ENCODE peak calls at places on chromosomes 11 and 22, in ten cellular contexts. One of them, this sample, is unnamed.

GRCh38 chr11:112172362-112172994 is 2.8 kb upstream of the BCO2 start:
- DNase-seq in uterus: no peak
- DNase-seq in effector memory CD4-positive, alpha-beta T cell: no peak
- DNase-seq in activated T-cell treated with anti-CD3 and anti-CD28 coated beads for 1 hour: no peak
- DNase-seq in CD8-positive, alpha-beta T cell: no peak
- DNase-seq in NCI-H2081: no peak
- DNase-seq in body of pancreas: no peak
- DNase-seq in psoas muscle: no peak
- DNase-seq in GM06990: peak
- DNase-seq in germinal center: no peak
- DNase-seq in this sample: no peak

GRCh38 chr11:17864478-17864941 is 129.9 kb downstream of the KCNC1 start:
- DNase-seq in uterus: no peak
- DNase-seq in effector memory CD4-positive, alpha-beta T cell: no peak
- DNase-seq in activated T-cell treated with anti-CD3 and anti-CD28 coated beads for 1 hour: no peak
- DNase-seq in CD8-positive, alpha-beta T cell: no peak
- DNase-seq in NCI-H2081: no peak
- DNase-seq in body of pancreas: peak
- DNase-seq in psoas muscle: no peak
- DNase-seq in GM06990: no peak
- DNase-seq in germinal center: peak
- DNase-seq in this sample: no peak

GRCh38 chr11:94557391-94557790 is 9.8 kb upstream of the PIWIL4 start:
- DNase-seq in uterus: no peak
- DNase-seq in effector memory CD4-positive, alpha-beta T cell: no peak
- DNase-seq in activated T-cell treated with anti-CD3 and anti-CD28 coated beads for 1 hour: no peak
- DNase-seq in CD8-positive, alpha-beta T cell: no peak
- DNase-seq in NCI-H2081: no peak
- DNase-seq in body of pancreas: no peak
- DNase-seq in psoas muscle: no peak
- DNase-seq in GM06990: no peak
- DNase-seq in germinal center: no peak
- DNase-seq in this sample: no peak

GRCh38 chr11:27471588-27472397 is 797 bp downstream of the LGR4 start:
- DNase-seq in uterus: peak
- DNase-seq in effector memory CD4-positive, alpha-beta T cell: no peak
- DNase-seq in activated T-cell treated with anti-CD3 and anti-CD28 coated beads for 1 hour: no peak
- DNase-seq in CD8-positive, alpha-beta T cell: peak
- DNase-seq in NCI-H2081: peak
- DNase-seq in body of pancreas: peak
- DNase-seq in psoas muscle: peak
- DNase-seq in GM06990: peak
- DNase-seq in germinal center: peak
- DNase-seq in this sample: peak

GRCh38 chr22:23180893-23181762 is 819 bp downstream of the BCR start:
- DNase-seq in uterus: no peak
- DNase-seq in effector memory CD4-positive, alpha-beta T cell: no peak
- DNase-seq in activated T-cell treated with anti-CD3 and anti-CD28 coated beads for 1 hour: no peak
- DNase-seq in CD8-positive, alpha-beta T cell: peak
- DNase-seq in NCI-H2081: no peak
- DNase-seq in body of pancreas: peak
- DNase-seq in psoas muscle: peak
- DNase-seq in GM06990: peak
- DNase-seq in germinal center: peak
- DNase-seq in this sample: no peak

GRCh38 chr22:49327411-49327810 is 500.3 kb downstream of the BRD1 start:
- DNase-seq in uterus: no peak
- DNase-seq in effector memory CD4-positive, alpha-beta T cell: no peak
- DNase-seq in activated T-cell treated with anti-CD3 and anti-CD28 coated beads for 1 hour: no peak
- DNase-seq in CD8-positive, alpha-beta T cell: no peak
- DNase-seq in NCI-H2081: no peak
- DNase-seq in body of pancreas: no peak
- DNase-seq in psoas muscle: no peak
- DNase-seq in GM06990: no peak
- DNase-seq in germinal center: no peak
- DNase-seq in this sample: no peak

GRCh38 chr22:20291604-20292063 is 23.5 kb upstream of the RTN4R start:
- DNase-seq in uterus: no peak
- DNase-seq in effector memory CD4-positive, alpha-beta T cell: no peak
- DNase-seq in activated T-cell treated with anti-CD3 and anti-CD28 coated beads for 1 hour: no peak
- DNase-seq in CD8-positive, alpha-beta T cell: no peak
- DNase-seq in NCI-H2081: no peak
- DNase-seq in body of pancreas: no peak
- DNase-seq in psoas muscle: no peak
- DNase-seq in GM06990: no peak
- DNase-seq in germinal center: no peak
- DNase-seq in this sample: no peak

GRCh38 chr11:104134760-104135159 is 29.2 kb downstream of the PDGFD start:
- DNase-seq in uterus: no peak
- DNase-seq in effector memory CD4-positive, alpha-beta T cell: no peak
- DNase-seq in activated T-cell treated with anti-CD3 and anti-CD28 coated beads for 1 hour: no peak
- DNase-seq in CD8-positive, alpha-beta T cell: no peak
- DNase-seq in NCI-H2081: no peak
- DNase-seq in body of pancreas: no peak
- DNase-seq in psoas muscle: no peak
- DNase-seq in GM06990: no peak
- DNase-seq in germinal center: no peak
- DNase-seq in this sample: no peak

GRCh38 chr11:9740202-9740881 is 76.5 kb downstream of the SWAP70 start:
- DNase-seq in uterus: no peak
- DNase-seq in effector memory CD4-positive, alpha-beta T cell: no peak
- DNase-seq in activated T-cell treated with anti-CD3 and anti-CD28 coated beads for 1 hour: no peak
- DNase-seq in CD8-positive, alpha-beta T cell: no peak
- DNase-seq in NCI-H2081: no peak
- DNase-seq in body of pancreas: no peak
- DNase-seq in psoas muscle: no peak
- DNase-seq in GM06990: no peak
- DNase-seq in germinal center: no peak
- DNase-seq in this sample: no peak

GRCh38 chr22:35477911-35478582 is 62.6 kb upstream of the RASD2 start:
- DNase-seq in uterus: peak
- DNase-seq in effector memory CD4-positive, alpha-beta T cell: no peak
- DNase-seq in activated T-cell treated with anti-CD3 and anti-CD28 coated beads for 1 hour: no peak
- DNase-seq in CD8-positive, alpha-beta T cell: no peak
- DNase-seq in NCI-H2081: peak
- DNase-seq in body of pancreas: peak
- DNase-seq in psoas muscle: peak
- DNase-seq in GM06990: no peak
- DNase-seq in germinal center: no peak
- DNase-seq in this sample: peak

GRCh38 chr11:13128381-13128780 is 119.3 kb downstream of the RASSF10 start:
- DNase-seq in uterus: no peak
- DNase-seq in effector memory CD4-positive, alpha-beta T cell: no peak
- DNase-seq in activated T-cell treated with anti-CD3 and anti-CD28 coated beads for 1 hour: no peak
- DNase-seq in CD8-positive, alpha-beta T cell: no peak
- DNase-seq in NCI-H2081: no peak
- DNase-seq in body of pancreas: no peak
- DNase-seq in psoas muscle: no peak
- DNase-seq in GM06990: no peak
- DNase-seq in germinal center: no peak
- DNase-seq in this sample: no peak